ENCODE peak calls at places on chromosomes 7 and 10, in four cellular contexts. One of them, this sample, is unnamed.

GRCh38 chr10:126565456-126565855 is 105.0 kb downstream of the C10orf90 start:
- DNase-seq in cardiac fibroblast: no peak
- DNase-seq in AG09309: no peak
- DNase-seq in fibroblast of mammary gland: no peak
- DNase-seq in this sample: no peak

GRCh38 chr10:103040424-103040823 is 122.3 kb downstream of the CNNM2 start:
- DNase-seq in cardiac fibroblast: peak
- DNase-seq in fibroblast of mammary gland: peak
- DNase-seq in AG09309: peak
- DNase-seq in this sample: peak

GRCh38 chr7:139034855-139035587 is 821 bp downstream of the ZC3HAV1L start:
- DNase-seq in cardiac fibroblast: peak
- DNase-seq in AG09309: no peak
- DNase-seq in fibroblast of mammary gland: peak
- DNase-seq in this sample: peak

GRCh38 chr7:114921636-114922150 is at the start of gene MDFIC:
- DNase-seq in cardiac fibroblast: no peak
- DNase-seq in AG09309: no peak
- DNase-seq in fibroblast of mammary gland: no peak
- DNase-seq in this sample: no peak

GRCh38 chr10:59323831-59324401 is 38.4 kb downstream of the FAM13C start:
- DNase-seq in fibroblast of mammary gland: no peak
- DNase-seq in AG09309: no peak
- DNase-seq in cardiac fibroblast: no peak
- DNase-seq in this sample: no peak

GRCh38 chr10:45514283-45515270 is 140.6 kb downstream of the ALOX5 start:
- DNase-seq in cardiac fibroblast: no peak
- DNase-seq in AG09309: no peak
- DNase-seq in fibroblast of mammary gland: no peak
- DNase-seq in this sample: no peak

GRCh38 chr10:34998940-34999339 is 91.2 kb downstream of the CUL2 start:
- DNase-seq in AG09309: no peak
- DNase-seq in fibroblast of mammary gland: no peak
- DNase-seq in cardiac fibroblast: no peak
- DNase-seq in this sample: no peak

GRCh38 chr10:88042162-88043100 is 179.0 kb downstream of the PTEN start:
- DNase-seq in fibroblast of mammary gland: peak
- DNase-seq in AG09309: peak
- DNase-seq in cardiac fibroblast: peak
- DNase-seq in this sample: peak

GRCh38 chr7:2201128-2201527 is 31.6 kb downstream of the MAD1L1 start:
- DNase-seq in fibroblast of mammary gland: no peak
- DNase-seq in AG09309: no peak
- DNase-seq in cardiac fibroblast: no peak
- DNase-seq in this sample: no peak

GRCh38 chr10:10418397-10418796 is 599.3 kb upstream of the CELF2 start:
- DNase-seq in AG09309: no peak
- DNase-seq in fibroblast of mammary gland: no peak
- DNase-seq in cardiac fibroblast: no peak
- DNase-seq in this sample: no peak

GRCh38 chr7:22662490-22663145 is 64.4 kb upstream of the IL6 start:
- DNase-seq in cardiac fibroblast: no peak
- DNase-seq in AG09309: no peak
- DNase-seq in fibroblast of mammary gland: no peak
- DNase-seq in this sample: no peak

GRCh38 chr10:74282853-74283205 is 131.8 kb downstream of the ADK start:
- DNase-seq in fibroblast of mammary gland: peak
- DNase-seq in AG09309: no peak
- DNase-seq in cardiac fibroblast: peak
- DNase-seq in this sample: peak

GRCh38 chr7:91068136-91068795 is 196.0 kb upstream of the FZD1 start:
- DNase-seq in cardiac fibroblast: no peak
- DNase-seq in fibroblast of mammary gland: no peak
- DNase-seq in AG09309: no peak
- DNase-seq in this sample: no peak

GRCh38 chr7:118195837-118196474 is 12.0 kb downstream of the LSM8 start:
- DNase-seq in AG09309: no peak
- DNase-seq in cardiac fibroblast: peak
- DNase-seq in fibroblast of mammary gland: peak
- DNase-seq in this sample: peak

GRCh38 chr7:92402920-92403759 is 44.1 kb upstream of the GATAD1 start:
- DNase-seq in fibroblast of mammary gland: peak
- DNase-seq in AG09309: no peak
- DNase-seq in cardiac fibroblast: peak
- DNase-seq in this sample: peak

GRCh38 chr10:85863301-85864172 is 503.1 kb downstream of the GRID1 start:
- DNase-seq in fibroblast of mammary gland: no peak
- DNase-seq in AG09309: no peak
- DNase-seq in cardiac fibroblast: no peak
- DNase-seq in this sample: no peak

GRCh38 chr10:35336921-35337741 is 822 bp downstream of the CCNY start:
- DNase-seq in fibroblast of mammary gland: peak
- DNase-seq in cardiac fibroblast: peak
- DNase-seq in AG09309: no peak
- DNase-seq in this sample: no peak

GRCh38 chr7:98754041-98754479 is 115.8 kb downstream of the TMEM130 start:
- DNase-seq in fibroblast of mammary gland: no peak
- DNase-seq in cardiac fibroblast: peak
- DNase-seq in AG09309: no peak
- DNase-seq in this sample: no peak

GRCh38 chr10:74900297-74900696 is 73.9 kb downstream of the KAT6B start:
- DNase-seq in cardiac fibroblast: no peak
- DNase-seq in fibroblast of mammary gland: no peak
- DNase-seq in AG09309: no peak
- DNase-seq in this sample: no peak

GRCh38 chr7:74586258-74587200 is 71.0 kb upstream of the GTF2I start:
- DNase-seq in cardiac fibroblast: peak
- DNase-seq in fibroblast of mammary gland: peak
- DNase-seq in AG09309: no peak
- DNase-seq in this sample: peak

GRCh38 chr10:5618829-5619228 is 47.6 kb downstream of the ASB13 start:
- DNase-seq in AG09309: no peak
- DNase-seq in fibroblast of mammary gland: no peak
- DNase-seq in cardiac fibroblast: peak
- DNase-seq in this sample: peak

GRCh38 chr7:82020076-82020475 is 250.2 kb upstream of the HGF start:
- DNase-seq in fibroblast of mammary gland: no peak
- DNase-seq in cardiac fibroblast: no peak
- DNase-seq in AG09309: no peak
- DNase-seq in this sample: no peak

GRCh38 chr10:47458466-47459154 is 25.3 kb downstream of the ANXA8 start:
- DNase-seq in AG09309: peak
- DNase-seq in cardiac fibroblast: peak
- DNase-seq in fibroblast of mammary gland: peak
- DNase-seq in this sample: peak

GRCh38 chr10:125448596-125448995 is 234.4 kb downstream of the TEX36 start:
- DNase-seq in AG09309: no peak
- DNase-seq in cardiac fibroblast: no peak
- DNase-seq in fibroblast of mammary gland: peak
- DNase-seq in this sample: no peak

GRCh38 chr10:103679096-103679790 is 176.1 kb downstream of the SH3PXD2A start:
- DNase-seq in cardiac fibroblast: no peak
- DNase-seq in AG09309: no peak
- DNase-seq in fibroblast of mammary gland: no peak
- DNase-seq in this sample: peak

GRCh38 chr7:115117748-115118147 is 195.9 kb downstream of the MDFIC start:
- DNase-seq in cardiac fibroblast: no peak
- DNase-seq in AG09309: no peak
- DNase-seq in fibroblast of mammary gland: no peak
- DNase-seq in this sample: no peak

GRCh38 chr10:4144802-4145201 is 359.8 kb upstream of the KLF6 start:
- DNase-seq in fibroblast of mammary gland: peak
- DNase-seq in AG09309: no peak
- DNase-seq in cardiac fibroblast: no peak
- DNase-seq in this sample: peak

GRCh38 chr10:73413108-73413527 is 740 bp downstream of the ANXA7 start:
- DNase-seq in fibroblast of mammary gland: no peak
- DNase-seq in AG09309: no peak
- DNase-seq in cardiac fibroblast: no peak
- DNase-seq in this sample: no peak

GRCh38 chr10:131073469-131074060 is 238.0 kb downstream of the TCERG1L start:
- DNase-seq in cardiac fibroblast: no peak
- DNase-seq in AG09309: no peak
- DNase-seq in fibroblast of mammary gland: no peak
- DNase-seq in this sample: no peak

GRCh38 chr7:45153238-45153637 is 4.4 kb upstream of the RAMP3 start:
- DNase-seq in cardiac fibroblast: no peak
- DNase-seq in AG09309: no peak
- DNase-seq in fibroblast of mammary gland: no peak
- DNase-seq in this sample: no peak

GRCh38 chr10:116849271-116850057 is at the start of gene ENO4:
- DNase-seq in AG09309: peak
- DNase-seq in fibroblast of mammary gland: peak
- DNase-seq in cardiac fibroblast: peak
- DNase-seq in this sample: peak

GRCh38 chr10:77605466-77605865 is 32.1 kb downstream of the KCNMA1 start:
- DNase-seq in cardiac fibroblast: no peak
- DNase-seq in AG09309: no peak
- DNase-seq in fibroblast of mammary gland: no peak
- DNase-seq in this sample: no peak

GRCh38 chr7:39595102-39595620 is 28.2 kb upstream of the RALA start:
- DNase-seq in fibroblast of mammary gland: peak
- DNase-seq in AG09309: no peak
- DNase-seq in cardiac fibroblast: peak
- DNase-seq in this sample: peak

GRCh38 chr10:74640134-74640533 is 186.3 kb upstream of the KAT6B start:
- DNase-seq in AG09309: no peak
- DNase-seq in cardiac fibroblast: no peak
- DNase-seq in fibroblast of mammary gland: no peak
- DNase-seq in this sample: peak

GRCh38 chr10:48639646-48640045 is 34.8 kb upstream of the ARHGAP22 start:
- DNase-seq in fibroblast of mammary gland: peak
- DNase-seq in AG09309: no peak
- DNase-seq in cardiac fibroblast: peak
- DNase-seq in this sample: peak

GRCh38 chr10:129972966-129973673 is 9.0 kb upstream of the EBF3 start:
- DNase-seq in cardiac fibroblast: no peak
- DNase-seq in fibroblast of mammary gland: no peak
- DNase-seq in AG09309: no peak
- DNase-seq in this sample: no peak

GRCh38 chr7:16033233-16033632 is 346.8 kb upstream of the MEOX2 start:
- DNase-seq in fibroblast of mammary gland: no peak
- DNase-seq in AG09309: no peak
- DNase-seq in cardiac fibroblast: no peak
- DNase-seq in this sample: no peak

DNA sequence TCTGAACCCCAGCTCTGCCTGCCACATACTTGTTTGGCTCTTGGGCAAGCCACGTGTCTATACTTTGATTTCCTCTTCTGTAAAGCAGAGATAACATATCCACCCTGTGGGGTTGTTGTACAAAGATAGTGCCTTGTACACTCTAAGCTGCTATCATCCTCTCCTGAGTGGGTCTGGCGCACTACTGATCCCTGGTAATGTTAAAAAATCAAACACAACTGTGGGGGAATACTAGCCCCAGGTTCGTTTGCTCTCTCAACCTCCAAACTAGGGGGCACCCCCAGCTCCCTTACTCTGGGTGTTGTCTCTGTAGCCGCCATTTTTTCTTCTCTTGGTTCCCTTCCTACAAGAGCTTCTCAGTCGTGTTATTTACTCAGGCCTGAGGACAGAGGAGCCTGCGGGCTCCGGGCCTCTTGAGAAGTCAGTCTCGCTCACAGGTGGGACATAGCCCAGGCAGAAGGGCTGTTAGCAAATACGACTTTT is 1.0 kb downstream of the POLM start:
- DNase-seq in AG09309: no peak
- DNase-seq in fibroblast of mammary gland: no peak
- DNase-seq in cardiac fibroblast: no peak
- DNase-seq in this sample: no peak
- TF ChIP-seq CTCF in AG09309: no peak
- TF ChIP-seq CTCF in fibroblast of mammary gland: no peak
- TF ChIP-seq CTCF in cardiac fibroblast: no peak
- TF ChIP-seq CTCF in this sample: no peak

DNA sequence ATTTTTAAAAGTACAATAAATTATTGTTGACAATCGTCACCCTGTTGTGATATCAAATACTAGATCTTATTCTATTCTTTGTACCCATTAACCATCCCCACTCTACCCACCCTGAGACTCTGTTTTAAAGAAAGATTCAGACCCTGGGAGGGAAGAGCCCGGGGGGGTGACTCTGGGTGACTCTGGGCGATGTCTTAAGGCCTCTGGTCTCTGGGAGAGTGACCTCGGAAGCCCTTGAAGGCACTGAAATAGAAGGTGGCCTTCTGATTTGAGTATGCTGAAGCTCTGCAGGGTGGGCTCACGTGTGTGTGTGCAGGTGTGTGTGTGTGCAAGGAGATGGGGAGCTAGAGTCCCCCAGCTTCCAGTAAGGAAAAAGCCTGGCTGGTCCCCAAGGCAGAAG is 9.7 kb downstream of the ADAP1 start:
- DNase-seq in cardiac fibroblast: no peak
- DNase-seq in AG09309: no peak
- DNase-seq in fibroblast of mammary gland: no peak
- DNase-seq in this sample: no peak
- H3K4me3 ChIP-seq in cardiac fibroblast: no peak
- H3K4me3 ChIP-seq in AG09309: no peak
- H3K4me3 ChIP-seq in fibroblast of mammary gland: no peak
- H3K4me3 ChIP-seq in this sample: no peak

GRCh38 chr7:50982626-50983025 is 199.9 kb upstream of the GRB10 start:
- DNase-seq in fibroblast of mammary gland: peak
- DNase-seq in cardiac fibroblast: no peak
- DNase-seq in AG09309: no peak
- DNase-seq in this sample: no peak
- TF ChIP-seq CTCF in fibroblast of mammary gland: peak
- TF ChIP-seq CTCF in cardiac fibroblast: peak
- TF ChIP-seq CTCF in AG09309: no peak
- TF ChIP-seq CTCF in this sample: no peak

DNA sequence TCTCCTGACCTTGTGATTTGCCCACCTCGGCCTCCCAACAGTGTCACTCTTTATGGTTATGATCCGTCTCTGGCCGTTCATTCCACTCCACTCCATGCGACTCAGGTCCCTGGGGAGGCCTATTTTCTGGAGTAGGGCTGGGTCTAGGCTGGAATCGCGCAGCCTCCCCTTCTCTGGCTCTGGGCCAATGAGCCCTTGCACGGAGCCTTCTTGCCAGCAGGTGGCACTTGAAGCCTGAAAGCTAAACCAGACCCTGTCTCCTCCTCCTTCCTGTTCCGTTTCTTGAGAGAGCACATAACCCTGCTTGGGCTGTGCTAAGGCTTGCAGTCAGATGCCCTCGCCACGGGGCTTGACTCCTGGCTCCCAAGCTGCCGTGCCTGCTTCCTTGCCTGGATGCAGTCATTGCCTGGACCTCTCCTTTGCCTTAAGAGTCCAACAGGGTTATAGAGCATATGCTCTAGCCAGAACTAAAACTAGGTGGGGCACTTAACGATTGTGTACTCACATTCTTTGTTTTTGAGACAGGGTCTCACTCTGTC is 9.6 kb upstream of the DNAJB12 start:
- DNase-seq in AG09309: peak
- DNase-seq in fibroblast of mammary gland: peak
- DNase-seq in cardiac fibroblast: peak
- DNase-seq in this sample: peak
- H3K4me3 ChIP-seq in AG09309: no peak
- H3K4me3 ChIP-seq in fibroblast of mammary gland: peak
- H3K4me3 ChIP-seq in cardiac fibroblast: no peak
- H3K4me3 ChIP-seq in this sample: no peak

This sample was measured in fibroblast of pulmonary artery.